ENCODE peak calls at places on chromosomes 12 and 14, in five cellular contexts. G is DND-41, Q is fibroblast of lung, F is OCI-LY7, N is PC-9. D is an unnamed sample.

GRCh38 chr12:54163147-54163546 is 25.6 kb downstream of the SMUG1 start:
- DNase-seq in G (no peak), N (no peak), Q (no peak), F (no peak), D (no peak)

GRCh38 chr14:73227812-73228781 is 9.2 kb upstream of the PAPLN start:
- DNase-seq in Q (peak; percentile 86), N (peak; percentile 51), F (no peak), G (no peak), D (peak; percentile 74)

GRCh38 chr14:91387135-91387849 is 30.3 kb downstream of the CCDC88C start:
- DNase-seq in N (no peak), F (no peak), G (no peak), Q (peak; percentile 76), D (no peak)

GRCh38 chr12:113244015-113244983 is 23.0 kb downstream of the TPCN1 start:
- DNase-seq in Q (no peak), F (no peak), G (no peak), N (no peak), D (no peak)

GRCh38 chr14:30235485-30235884 is 307.8 kb upstream of the PRKD1 start:
- DNase-seq in G (no peak), F (no peak), N (no peak), Q (no peak), D (no peak)

GRCh38 chr12:53211476-53212381 is 4.7 kb upstream of the ITGB7 start:
- DNase-seq in F (peak; percentile 65), G (peak; percentile 46), Q (no peak), N (no peak), D (no peak)

GRCh38 chr14:42316746-42317145 is 710.1 kb downstream of the LRFN5 start:
- DNase-seq in N (no peak), Q (no peak), F (no peak), G (no peak), D (no peak)

GRCh38 chr12:10113085-10113484 is 14.3 kb upstream of the CLEC1A start:
- DNase-seq in Q (no peak), G (no peak), N (no peak), F (no peak), D (no peak)

GRCh38 chr14:50060871-50061663 is 55.3 kb downstream of the VCPKMT start:
- DNase-seq in G (peak; percentile 75), F (peak; percentile 41), N (peak; percentile 31), Q (peak; percentile 93), D (peak; percentile 81)

GRCh38 chr12:39620664-39621658 is 1.4 kb upstream of the ABCD2 start:
- DNase-seq in G (no peak), Q (peak; percentile 23), N (no peak), F (peak; percentile 49), D (no peak)

GRCh38 chr12:115035536-115036107 is 351.6 kb upstream of the TBX3 start:
- DNase-seq in Q (no peak), F (no peak), N (no peak), G (no peak), D (no peak)

GRCh38 chr14:54658836-54659235 is 91.9 kb downstream of the SAMD4A start:
- DNase-seq in G (no peak), Q (no peak), F (no peak), N (no peak), D (no peak)

GRCh38 chr12:24898606-24899005 is 50.3 kb downstream of the BCAT1 start:
- DNase-seq in G (no peak), N (no peak), F (no peak), Q (no peak), D (no peak)

GRCh38 chr12:71439613-71440392 is at the start of gene LGR5:
- DNase-seq in Q (peak; percentile 48), F (no peak), N (peak; percentile 6), G (no peak), D (peak; percentile 76)

GRCh38 chr14:38616959-38617358 is 361.1 kb upstream of the CLEC14A start:
- DNase-seq in G (no peak), N (peak; percentile 14), Q (no peak), F (no peak), D (no peak)

GRCh38 chr14:68593806-68594536 is 198.9 kb downstream of the ZFP36L1 start:
- DNase-seq in F (peak; percentile 51), G (peak; percentile 73), N (no peak), Q (peak; percentile 63), D (peak; percentile 58)

GRCh38 chr12:18886962-18887361 is 149.0 kb downstream of the CAPZA3 start:
- DNase-seq in G (no peak), Q (peak; percentile 13), F (no peak), N (no peak), D (no peak)

GRCh38 chr14:55518391-55518790 is 61.6 kb upstream of the KTN1 start:
- DNase-seq in G (no peak), Q (no peak), F (no peak), N (no peak), D (no peak)

GRCh38 chr14:99551034-99551922 is 52.7 kb downstream of the CCDC85C start:
- DNase-seq in F (no peak), N (no peak), G (no peak), Q (no peak), D (no peak)

DNA sequence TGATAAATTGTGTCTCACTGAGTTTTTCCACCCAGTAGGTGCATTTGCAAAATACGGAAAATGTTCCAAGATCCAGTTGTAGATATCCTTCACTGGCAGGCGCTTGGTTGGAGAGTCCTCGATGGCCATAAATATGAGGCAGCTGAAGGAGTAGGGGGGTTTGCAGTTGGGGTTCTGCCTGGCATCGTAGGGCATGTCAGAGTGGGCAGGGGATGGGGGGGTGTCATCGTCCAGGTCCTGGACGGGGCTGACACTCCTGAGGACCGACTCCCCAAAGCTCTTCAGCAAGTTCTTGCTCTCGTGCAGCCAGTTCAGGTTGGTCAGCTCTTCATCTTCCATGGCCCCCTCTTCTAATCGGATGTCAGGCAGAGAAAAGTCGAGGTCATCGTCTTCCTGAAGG is 5.1 kb downstream of the FOXN3 start:
- DNase-seq in N (no peak), G (no peak), Q (no peak), F (no peak), D (no peak)
- H3K79me2 ChIP-seq in N (no peaks in the 10 kb centered on the region), G (peaks cover 98% of the 10 kb centered on the region), Q (peaks cover 2% of the 10 kb centered on the region), F (peaks cover 77% of the 10 kb centered on the region), D (peaks cover 85% of the 10 kb centered on the region)

GRCh38 chr12:104299842-104300481 is 3.6 kb upstream of the EID3 start:
- DNase-seq in G (no peak), N (no peak), F (no peak), Q (peak; percentile 23), D (no peak)
- H3K79me2 ChIP-seq in G (peaks cover 96% of the 10 kb centered on the region), N (peaks cover 100% of the 10 kb centered on the region), F (peaks cover 100% of the 10 kb centered on the region), Q (peaks cover 97% of the 10 kb centered on the region), D (peaks cover 90% of the 10 kb centered on the region)

DNA sequence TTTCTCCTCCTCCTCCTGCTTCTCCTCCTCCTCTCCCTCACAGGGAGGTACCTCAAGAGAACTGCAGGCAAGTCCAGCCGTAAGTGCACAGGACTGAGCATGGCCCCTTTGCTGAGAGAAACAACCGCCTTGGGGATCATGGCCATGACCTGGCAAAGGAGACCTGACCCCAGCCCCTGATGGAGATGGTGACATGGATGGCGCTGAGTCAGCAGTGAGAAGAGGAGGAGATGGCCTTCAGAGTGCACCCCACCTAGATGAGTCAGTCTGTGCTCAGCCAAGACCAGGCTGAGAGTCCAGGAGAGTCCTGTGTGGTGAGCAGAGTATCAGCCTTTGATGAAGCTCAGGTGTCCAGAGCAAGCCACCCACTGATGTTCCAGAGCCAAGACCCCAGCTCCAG is 36.4 kb downstream of the MEG3 start:
- DNase-seq in Q (peak; percentile 51), N (no peak), G (no peak), F (no peak), D (no peak)
- H3K79me2 ChIP-seq in Q (peaks cover 4% of the 10 kb centered on the region), N (no peaks in the 10 kb centered on the region), G (no peaks in the 10 kb centered on the region), F (no peaks in the 10 kb centered on the region), D (no peaks in the 10 kb centered on the region)

DNA sequence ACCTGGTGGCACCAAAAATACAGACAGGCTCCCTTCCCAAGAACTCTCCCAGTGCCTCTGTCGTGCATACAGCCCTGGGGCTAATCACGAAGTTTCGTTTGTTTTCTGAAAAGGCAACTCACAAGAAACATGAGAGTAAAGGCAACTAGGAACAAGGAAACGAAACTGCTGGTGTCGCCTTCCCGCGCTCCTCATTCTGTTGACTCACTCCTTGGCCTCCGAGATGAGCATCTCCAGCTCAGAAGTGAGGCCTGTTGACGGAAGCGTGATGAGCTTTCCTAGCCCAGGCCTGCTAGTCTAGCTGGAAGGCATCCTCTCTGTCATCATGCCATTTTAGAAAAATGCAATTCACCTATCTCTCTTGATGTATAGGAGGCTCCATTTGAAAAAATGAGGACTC is 50.5 kb downstream of the TTC9 start:
- DNase-seq in G (no peak), Q (no peak), N (peak; percentile 62), F (no peak), D (no peak)
- H3K79me2 ChIP-seq in G (no peaks in the 10 kb centered on the region), Q (no peaks in the 10 kb centered on the region), N (no peaks in the 10 kb centered on the region), F (no peaks in the 10 kb centered on the region), D (no peaks in the 10 kb centered on the region)

GRCh38 chr14:74695406-74695805 is 17.5 kb downstream of the AREL1 start:
- DNase-seq in F (no peak), Q (no peak), G (no peak), N (no peak), D (no peak)
- H3K79me2 ChIP-seq in F (peaks cover 13% of the 10 kb centered on the region), Q (peaks cover 45% of the 10 kb centered on the region), G (peaks cover 52% of the 10 kb centered on the region), N (peaks cover 62% of the 10 kb centered on the region), D (peaks cover 66% of the 10 kb centered on the region)

DNA sequence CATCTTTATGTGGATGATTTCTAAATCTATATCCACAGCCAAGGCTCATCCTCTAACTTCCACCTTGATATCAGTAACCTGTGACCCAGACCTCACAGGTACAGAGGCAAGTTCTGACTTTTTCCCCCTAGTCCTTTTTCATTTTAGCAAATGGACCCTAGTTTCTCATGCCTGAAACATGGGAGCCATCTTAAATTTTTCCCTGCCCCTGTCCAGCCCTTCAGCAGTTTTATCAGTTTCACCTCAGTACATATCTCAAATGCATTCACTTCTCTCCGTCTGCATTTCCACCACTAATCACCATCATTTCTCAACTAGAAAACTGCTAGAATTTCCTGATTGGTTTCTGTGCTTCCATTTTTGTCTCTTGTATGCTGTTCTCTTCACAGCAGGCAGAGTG is 79.3 kb downstream of the DIP2B start:
- DNase-seq in N (no peak), Q (no peak), G (no peak), F (no peak), D (no peak)
- H3K79me2 ChIP-seq in N (peaks cover 48% of the 10 kb centered on the region), Q (no peaks in the 10 kb centered on the region), G (peaks cover 75% of the 10 kb centered on the region), F (no peaks in the 10 kb centered on the region), D (peaks cover 84% of the 10 kb centered on the region)

GRCh38 chr12:132562489-132563045 is 47.8 kb downstream of the LRCOL1 start:
- DNase-seq in Q (no peak), G (no peak), N (no peak), F (peak; percentile 37), D (no peak)

GRCh38 chr12:132566551-132567131 is 43.7 kb downstream of the LRCOL1 start:
- DNase-seq in Q (no peak), F (no peak), G (no peak), N (no peak), D (no peak)

GRCh38 chr12:132563911-132564310 is 46.5 kb downstream of the LRCOL1 start:
- DNase-seq in F (no peak), Q (no peak), N (no peak), G (no peak), D (no peak)

GRCh38 chr12:132568301-132568700 is 42.1 kb downstream of the LRCOL1 start:
- DNase-seq in F (no peak), G (no peak), Q (no peak), N (no peak), D (no peak)

DNA sequence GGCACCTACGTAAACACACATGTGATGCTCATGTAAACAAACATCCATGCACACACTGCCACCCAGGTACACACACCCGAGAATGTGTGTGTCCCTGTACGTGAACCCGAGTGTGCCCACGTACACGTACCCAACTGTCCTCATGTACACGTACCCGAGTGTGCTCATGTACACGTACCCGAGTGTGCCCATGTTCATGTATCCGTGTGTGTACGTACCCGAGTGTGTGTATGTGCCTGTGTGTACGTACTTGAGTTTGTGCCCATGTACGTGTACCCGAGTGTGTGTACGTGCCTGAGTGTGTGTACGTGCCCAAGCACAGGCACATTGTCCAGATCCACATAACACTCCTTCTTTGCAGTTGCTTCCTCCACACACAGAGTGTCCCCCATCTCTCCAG is 45.0 kb downstream of the LRCOL1 start:
- DNase-seq in Q (no peak), G (no peak), N (no peak), F (no peak), D (no peak)
- H3K79me2 ChIP-seq in Q (no peaks in the 10 kb centered on the region), G (peaks cover 80% of the 10 kb centered on the region), N (peaks cover 7% of the 10 kb centered on the region), F (no peaks in the 10 kb centered on the region), D (peaks cover 34% of the 10 kb centered on the region)

GRCh38 chr12:14418526-14418925 is 53.0 kb downstream of the ATF7IP start:
- DNase-seq in Q (peak; percentile 46), F (no peak), G (no peak), N (no peak), D (no peak)
- H3K79me2 ChIP-seq in Q (peaks cover 42% of the 10 kb centered on the region), F (peaks cover 98% of the 10 kb centered on the region), G (peaks cover 98% of the 10 kb centered on the region), N (peaks cover 71% of the 10 kb centered on the region), D (peaks cover 100% of the 10 kb centered on the region)